ENCODE peak calls at places on chromosome 4, in five cellular contexts. P is BE2C, A is AG04449, X is heart left ventricle, T is fibroblast of lung. D is an unnamed sample.

GRCh38 chr4:65968873-65969272 is 298.6 kb upstream of the EPHA5 start:
- DNase-seq in P (no peak), X (no peak), T (peak), A (no peak), D (peak)

GRCh38 chr4:4914059-4914820 is 54.8 kb downstream of the MSX1 start:
- DNase-seq in A (peak), P (no peak), X (no peak), T (peak), D (peak)

GRCh38 chr4:20288846-20289512 is 37.3 kb downstream of the SLIT2 start:
- DNase-seq in T (peak), X (no peak), A (no peak), P (no peak), D (no peak)

GRCh38 chr4:134027931-134028330 is 173.7 kb downstream of the PABPC4L start:
- DNase-seq in X (no peak), A (no peak), T (peak), P (peak), D (peak)

GRCh38 chr4:179040259-179040658 is 1598.0 kb upstream of the AGA start:
- DNase-seq in X (no peak), P (no peak), T (no peak), A (no peak), D (no peak)

GRCh38 chr4:38189445-38189844 is 229.2 kb downstream of the PTTG2 start:
- DNase-seq in P (no peak), A (no peak), X (no peak), T (peak), D (peak)

GRCh38 chr4:10115657-10116624 is 658 bp downstream of the WDR1 start:
- DNase-seq in T (peak), X (peak), P (no peak), A (no peak), D (peak)

GRCh38 chr4:164768516-164768915 is 14.6 kb downstream of the SMIM31 start:
- DNase-seq in X (no peak), P (no peak), A (no peak), T (no peak), D (peak)

GRCh38 chr4:159097785-159098184 is 5.1 kb upstream of the RAPGEF2 start:
- DNase-seq in A (no peak), X (no peak), P (no peak), T (no peak), D (no peak)

GRCh38 chr4:71614626-71615025 is 169.3 kb downstream of the GC start:
- DNase-seq in T (no peak), A (no peak), P (no peak), X (no peak), D (no peak)
- H3K4me3 ChIP-seq in T (no peak), A (no peak), P (no peak), X (no peak), D (no peak)

DNA sequence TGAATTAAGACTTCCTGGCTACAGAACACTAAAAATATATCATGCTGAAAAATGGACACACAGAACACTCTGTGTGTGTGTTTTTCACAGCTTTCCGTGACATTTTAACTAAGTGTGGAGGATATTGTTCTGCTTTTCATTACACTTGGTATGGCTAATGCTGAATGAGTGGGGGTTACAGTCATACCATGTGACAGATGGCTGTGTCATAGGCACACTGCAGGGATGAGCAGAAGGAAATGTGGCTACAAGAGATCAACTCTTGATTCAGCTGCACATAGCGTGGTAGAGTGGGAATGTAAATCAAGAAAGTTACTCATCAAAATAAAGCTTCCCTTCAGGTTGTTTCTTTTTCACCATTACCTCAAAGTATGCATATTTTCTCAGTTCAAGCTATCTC is 669.8 kb downstream of the IQCM start:
- DNase-seq in T (peak), A (no peak), X (no peak), P (no peak), D (peak)
- TF ChIP-seq CTCF in T (no peak), A (no peak), X (no peak), P (no peak), D (no peak)

DNA sequence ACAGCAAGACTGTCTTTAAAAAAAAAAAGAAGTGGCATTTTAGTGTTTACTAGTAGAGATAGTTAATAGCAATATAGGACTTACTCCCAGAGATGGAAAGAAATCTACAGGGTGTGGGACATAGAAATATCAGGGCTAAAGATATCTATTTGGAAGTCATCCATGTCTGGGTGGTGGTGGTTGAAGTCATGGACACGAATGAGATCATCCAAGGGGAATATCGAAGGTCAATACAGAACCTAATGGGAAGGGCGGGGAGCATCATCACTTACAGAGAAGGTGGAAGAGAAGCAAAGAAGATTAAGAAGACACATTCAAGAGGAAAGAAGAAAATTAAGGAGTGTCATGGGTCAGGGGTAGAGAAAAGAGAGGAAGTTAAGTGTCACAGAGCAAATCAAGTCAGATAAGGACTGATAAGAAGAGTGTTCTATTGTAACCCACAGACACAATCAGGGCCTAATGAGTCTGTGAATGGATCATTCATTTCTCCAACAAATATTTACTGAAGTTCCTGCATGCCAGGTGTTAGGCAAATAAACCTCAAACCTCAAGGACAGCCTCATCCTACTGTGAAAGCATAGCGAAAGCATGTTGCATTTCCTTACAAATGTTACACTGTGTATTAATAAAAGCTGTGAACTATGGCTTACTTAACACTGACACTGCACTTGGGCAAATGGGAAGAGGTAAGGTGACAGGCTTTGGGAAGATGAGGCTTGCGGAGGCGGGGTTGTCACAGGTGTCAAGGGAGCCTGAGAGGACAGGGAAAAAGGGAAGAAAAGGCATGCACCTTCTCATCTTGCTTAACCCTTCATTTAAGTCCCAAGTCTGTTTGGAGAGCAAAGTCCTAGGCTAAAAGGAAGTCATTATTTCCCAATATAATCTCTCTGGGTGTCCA is 65.3 kb downstream of the ELOVL6 start:
- DNase-seq in A (no peak), X (no peak), T (peak), P (no peak), D (no peak)
- H3K4me3 ChIP-seq in A (no peak), X (no peak), T (no peak), P (no peak), D (no peak)

GRCh38 chr4:74768857-74769525 is 25.3 kb downstream of the BTC start:
- DNase-seq in A (no peak), P (no peak), X (no peak), T (peak), D (peak)
- TF ChIP-seq CTCF in A (no peak), P (no peak), X (no peak), T (no peak), D (no peak)